ENCODE peak calls at places on chromosomes 2 and 18, in seven cellular contexts. E is NCI-H1694; W is mammary epithelial cell; Z is A673; I is MM.1S; T is activated CD8-positive, alpha-beta T cell treated with anti-CD3 and anti-CD28 coated beads, Interleukin-2, amount 10 ng/mL, durations not matched to agents 7 days and 5 days; R is activated T-cell treated with anti-CD3 and anti-CD28 coated beads for 1 hour. N is an unnamed sample.

GRCh38 chr18:6614952-6615351 is 114.6 kb upstream of the ARHGAP28 start:
- DNase-seq in E (no peak), W (peak), Z (no peak), I (no peak), T (no peak), R (no peak), N (peak)

GRCh38 chr18:77911973-77912372 is 662.3 kb downstream of the GALR1 start:
- DNase-seq in E (no peak), W (no peak), Z (no peak), I (no peak), T (no peak), R (no peak), N (no peak)

GRCh38 chr18:69484699-69485396 is 84.2 kb downstream of the DOK6 start:
- DNase-seq in E (no peak), W (no peak), Z (peak), I (no peak), T (no peak), R (no peak), N (no peak)

GRCh38 chr2:236531205-236531604 is 38.4 kb upstream of the ACKR3 start:
- DNase-seq in E (no peak), W (no peak), Z (no peak), I (no peak), T (no peak), R (no peak), N (no peak)

GRCh38 chr2:55047677-55048299 is 2.5 kb downstream of the RTN4 start:
- DNase-seq in E (no peak), W (peak), Z (peak), I (no peak), T (no peak), R (no peak), N (peak)

GRCh38 chr2:216645636-216645950 is 12.4 kb downstream of the IGFBP2 start:
- DNase-seq in E (no peak), W (no peak), Z (no peak), I (no peak), T (no peak), R (no peak), N (no peak)

GRCh38 chr2:119246884-119247843 is 23.5 kb downstream of the STEAP3 start:
- DNase-seq in E (no peak), W (no peak), Z (no peak), I (no peak), T (no peak), R (no peak), N (no peak)

GRCh38 chr2:62785216-62785615 is 79.7 kb downstream of the EHBP1 start:
- DNase-seq in E (no peak), W (peak), Z (no peak), I (no peak), T (no peak), R (no peak), N (no peak)

GRCh38 chr18:68033466-68033865 is 516.9 kb upstream of the DSEL start:
- DNase-seq in E (no peak), W (no peak), Z (no peak), I (no peak), T (no peak), R (no peak), N (no peak)

GRCh38 chr2:226701052-226701451 is 98.6 kb downstream of the IRS1 start:
- DNase-seq in E (peak), W (peak), Z (no peak), I (no peak), T (no peak), R (no peak), N (no peak)

GRCh38 chr18:26405190-26405781 is 143.1 kb downstream of the KCTD1 start:
- DNase-seq in E (no peak), W (peak), Z (peak), I (peak), T (no peak), R (no peak), N (peak)

GRCh38 chr2:160719116-160719515 is 225.5 kb upstream of the RBMS1 start:
- DNase-seq in E (no peak), W (peak), Z (no peak), I (no peak), T (no peak), R (no peak), N (peak)

N was measured in trophoblast cell.